ENCODE peak calls at places on chromosomes 7 and 10, in six cellular contexts. One of them, this sample, is unnamed.

GRCh38 chr7:92874567-92874966 is 38.2 kb upstream of the CDK6 start:
- DNase-seq in HCT116: no peak
- DNase-seq in heart right ventricle: no peak
- DNase-seq in omental fat pad: no peak
- DNase-seq in progenitor cell of endocrine pancreas: no peak
- DNase-seq in hepatocyte: no peak
- DNase-seq in this sample: no peak

GRCh38 chr10:125692932-125693847 is 10.2 kb upstream of the TEX36 start:
- DNase-seq in hepatocyte: peak; percentile 23
- DNase-seq in progenitor cell of endocrine pancreas: no peak
- DNase-seq in heart right ventricle: no peak
- DNase-seq in omental fat pad: no peak
- DNase-seq in HCT116: no peak
- DNase-seq in this sample: no peak

GRCh38 chr10:122350893-122351292 is 23.6 kb upstream of the PLEKHA1 start:
- DNase-seq in HCT116: no peak
- DNase-seq in omental fat pad: no peak
- DNase-seq in progenitor cell of endocrine pancreas: no peak
- DNase-seq in heart right ventricle: no peak
- DNase-seq in hepatocyte: peak; percentile 36
- DNase-seq in this sample: no peak

GRCh38 chr10:98269435-98269912 is 1.5 kb upstream of the LOXL4 start:
- DNase-seq in progenitor cell of endocrine pancreas: no peak
- DNase-seq in omental fat pad: peak; percentile 40
- DNase-seq in HCT116: peak; percentile 79
- DNase-seq in heart right ventricle: peak; percentile 84
- DNase-seq in hepatocyte: peak; percentile 67
- DNase-seq in this sample: peak; percentile 17

GRCh38 chr7:155974186-155974897 is 162.1 kb upstream of the SHH start:
- DNase-seq in HCT116: no peak
- DNase-seq in hepatocyte: no peak
- DNase-seq in heart right ventricle: no peak
- DNase-seq in omental fat pad: no peak
- DNase-seq in progenitor cell of endocrine pancreas: no peak
- DNase-seq in this sample: no peak

GRCh38 chr10:129760003-129760315 is 204.1 kb downstream of the EBF3 start:
- DNase-seq in heart right ventricle: no peak
- DNase-seq in omental fat pad: no peak
- DNase-seq in progenitor cell of endocrine pancreas: no peak
- DNase-seq in HCT116: no peak
- DNase-seq in hepatocyte: no peak
- DNase-seq in this sample: peak; percentile 30

GRCh38 chr10:49700997-49701396 is 21.5 kb downstream of the C10orf53 start:
- DNase-seq in heart right ventricle: no peak
- DNase-seq in progenitor cell of endocrine pancreas: no peak
- DNase-seq in omental fat pad: no peak
- DNase-seq in hepatocyte: no peak
- DNase-seq in HCT116: peak; percentile 7
- DNase-seq in this sample: no peak

GRCh38 chr10:47371629-47372485 is 12.2 kb downstream of the ZNF488 start:
- DNase-seq in hepatocyte: no peak
- DNase-seq in progenitor cell of endocrine pancreas: no peak
- DNase-seq in HCT116: no peak
- DNase-seq in omental fat pad: no peak
- DNase-seq in heart right ventricle: no peak
- DNase-seq in this sample: no peak

GRCh38 chr10:43667317-43667731 is 18.6 kb upstream of the ZNF32 start:
- DNase-seq in progenitor cell of endocrine pancreas: peak; percentile 28
- DNase-seq in hepatocyte: peak; percentile 70
- DNase-seq in HCT116: no peak
- DNase-seq in omental fat pad: no peak
- DNase-seq in heart right ventricle: peak; percentile 49
- DNase-seq in this sample: no peak

GRCh38 chr7:12504144-12504543 is 66.4 kb upstream of the SCIN start:
- DNase-seq in progenitor cell of endocrine pancreas: no peak
- DNase-seq in hepatocyte: no peak
- DNase-seq in heart right ventricle: no peak
- DNase-seq in HCT116: no peak
- DNase-seq in omental fat pad: no peak
- DNase-seq in this sample: no peak

GRCh38 chr10:7389844-7390243 is 21.0 kb downstream of the SFMBT2 start:
- DNase-seq in HCT116: no peak
- DNase-seq in progenitor cell of endocrine pancreas: no peak
- DNase-seq in heart right ventricle: no peak
- DNase-seq in hepatocyte: no peak
- DNase-seq in omental fat pad: no peak
- DNase-seq in this sample: no peak

GRCh38 chr10:83680470-83680891 is 458.8 kb upstream of the GHITM start:
- DNase-seq in heart right ventricle: no peak
- DNase-seq in hepatocyte: no peak
- DNase-seq in omental fat pad: no peak
- DNase-seq in HCT116: no peak
- DNase-seq in progenitor cell of endocrine pancreas: no peak
- DNase-seq in this sample: no peak

GRCh38 chr10:109993551-109993950 is 14.2 kb upstream of the ADD3 start:
- DNase-seq in hepatocyte: no peak
- DNase-seq in progenitor cell of endocrine pancreas: no peak
- DNase-seq in omental fat pad: no peak
- DNase-seq in HCT116: no peak
- DNase-seq in heart right ventricle: no peak
- DNase-seq in this sample: no peak

GRCh38 chr10:76393875-76394706 is 962.7 kb downstream of the LRMDA start:
- DNase-seq in progenitor cell of endocrine pancreas: no peak
- DNase-seq in heart right ventricle: no peak
- DNase-seq in omental fat pad: no peak
- DNase-seq in HCT116: no peak
- DNase-seq in hepatocyte: no peak
- DNase-seq in this sample: no peak

GRCh38 chr10:73577788-73578187 is 13.4 kb downstream of the USP54 start:
- DNase-seq in heart right ventricle: peak; percentile 26
- DNase-seq in omental fat pad: no peak
- DNase-seq in progenitor cell of endocrine pancreas: no peak
- DNase-seq in hepatocyte: peak; percentile 60
- DNase-seq in HCT116: no peak
- DNase-seq in this sample: no peak

GRCh38 chr7:138799336-138799965 is 1.5 kb upstream of the ATP6V0A4 start:
- DNase-seq in HCT116: no peak
- DNase-seq in heart right ventricle: no peak
- DNase-seq in omental fat pad: no peak
- DNase-seq in hepatocyte: no peak
- DNase-seq in progenitor cell of endocrine pancreas: no peak
- DNase-seq in this sample: no peak

GRCh38 chr7:26843696-26844095 is 20.7 kb downstream of the SKAP2 start:
- DNase-seq in heart right ventricle: no peak
- DNase-seq in hepatocyte: no peak
- DNase-seq in omental fat pad: no peak
- DNase-seq in HCT116: peak; percentile 15
- DNase-seq in progenitor cell of endocrine pancreas: no peak
- DNase-seq in this sample: no peak
- TF ChIP-seq CTCF in heart right ventricle: no peak
- TF ChIP-seq CTCF in hepatocyte: peak; percentile 38
- TF ChIP-seq CTCF in omental fat pad: no peak
- TF ChIP-seq CTCF in HCT116: peak; percentile 45
- TF ChIP-seq CTCF in progenitor cell of endocrine pancreas: peak; percentile 49
- TF ChIP-seq CTCF in this sample: peak; percentile 31

GRCh38 chr10:72335394-72336258 is 19.1 kb downstream of the DNAJB12 start:
- DNase-seq in hepatocyte: peak; percentile 11
- DNase-seq in omental fat pad: no peak
- DNase-seq in progenitor cell of endocrine pancreas: no peak
- DNase-seq in heart right ventricle: peak; percentile 74
- DNase-seq in HCT116: no peak
- DNase-seq in this sample: no peak
- TF ChIP-seq CTCF in hepatocyte: no peak
- TF ChIP-seq CTCF in omental fat pad: no peak
- TF ChIP-seq CTCF in progenitor cell of endocrine pancreas: no peak
- TF ChIP-seq CTCF in heart right ventricle: no peak
- TF ChIP-seq CTCF in HCT116: no peak
- TF ChIP-seq CTCF in this sample: no peak

DNA sequence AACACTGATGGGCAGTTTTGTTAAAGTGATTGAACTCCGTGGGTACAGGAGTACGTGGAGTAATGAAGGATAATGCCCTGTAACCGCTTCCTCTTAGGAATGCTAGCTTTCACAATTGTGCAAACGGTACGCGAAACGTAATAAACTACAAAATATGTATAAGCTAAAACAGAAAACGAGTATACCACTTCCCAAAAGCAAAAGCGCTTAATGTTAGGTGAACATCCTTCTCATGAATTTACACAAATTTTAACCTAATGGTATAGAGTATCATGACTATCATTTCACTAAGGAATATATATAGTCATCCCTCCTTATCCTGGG is 395 bp upstream of the ZNF25 start:
- DNase-seq in HCT116: no peak
- DNase-seq in progenitor cell of endocrine pancreas: no peak
- DNase-seq in omental fat pad: no peak
- DNase-seq in heart right ventricle: no peak
- DNase-seq in hepatocyte: no peak
- DNase-seq in this sample: no peak
- TF ChIP-seq CTCF in HCT116: no peak
- TF ChIP-seq CTCF in progenitor cell of endocrine pancreas: no peak
- TF ChIP-seq CTCF in omental fat pad: no peak
- TF ChIP-seq CTCF in heart right ventricle: no peak
- TF ChIP-seq CTCF in hepatocyte: no peak
- TF ChIP-seq CTCF in this sample: no peak

GRCh38 chr7:151060416-151061234 is 1.2 kb downstream of the SLC4A2 start:
- DNase-seq in HCT116: no peak
- DNase-seq in hepatocyte: peak; percentile 56
- DNase-seq in omental fat pad: no peak
- DNase-seq in heart right ventricle: no peak
- DNase-seq in progenitor cell of endocrine pancreas: no peak
- DNase-seq in this sample: no peak
- TF ChIP-seq CTCF in HCT116: peak; percentile 31
- TF ChIP-seq CTCF in hepatocyte: no peak
- TF ChIP-seq CTCF in omental fat pad: no peak
- TF ChIP-seq CTCF in heart right ventricle: no peak
- TF ChIP-seq CTCF in progenitor cell of endocrine pancreas: no peak
- TF ChIP-seq CTCF in this sample: no peak

DNA sequence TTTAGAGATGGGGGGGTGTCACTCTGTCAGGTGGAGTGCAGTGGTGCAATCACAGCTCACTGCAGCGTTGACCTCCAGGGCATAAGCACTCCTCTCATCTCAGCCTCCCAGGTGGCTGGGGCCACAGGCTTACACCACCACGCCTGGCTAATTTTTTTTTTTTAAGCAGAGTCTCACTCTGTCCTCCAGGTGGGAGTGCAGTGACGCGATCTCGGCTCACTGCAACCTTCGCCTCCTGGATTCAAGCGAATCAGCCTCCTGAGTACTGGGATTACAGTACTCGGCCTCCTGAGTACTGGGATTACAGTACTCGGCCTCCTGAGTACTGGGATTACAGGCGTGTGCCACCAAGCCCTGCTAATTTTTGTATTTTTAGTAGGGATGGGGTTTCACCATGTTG is 23.6 kb upstream of the PPIA start:
- DNase-seq in progenitor cell of endocrine pancreas: no peak
- DNase-seq in heart right ventricle: no peak
- DNase-seq in HCT116: no peak
- DNase-seq in omental fat pad: no peak
- DNase-seq in hepatocyte: no peak
- DNase-seq in this sample: no peak
- TF ChIP-seq CTCF in progenitor cell of endocrine pancreas: no peak
- TF ChIP-seq CTCF in heart right ventricle: no peak
- TF ChIP-seq CTCF in HCT116: no peak
- TF ChIP-seq CTCF in omental fat pad: no peak
- TF ChIP-seq CTCF in hepatocyte: no peak
- TF ChIP-seq CTCF in this sample: no peak

GRCh38 chr10:63935705-63936104 is 414.5 kb downstream of the REEP3 start:
- DNase-seq in progenitor cell of endocrine pancreas: no peak
- DNase-seq in hepatocyte: no peak
- DNase-seq in heart right ventricle: no peak
- DNase-seq in omental fat pad: no peak
- DNase-seq in HCT116: no peak
- DNase-seq in this sample: no peak
- TF ChIP-seq CTCF in progenitor cell of endocrine pancreas: no peak
- TF ChIP-seq CTCF in hepatocyte: peak; percentile 24
- TF ChIP-seq CTCF in heart right ventricle: no peak
- TF ChIP-seq CTCF in omental fat pad: no peak
- TF ChIP-seq CTCF in HCT116: peak; percentile 42
- TF ChIP-seq CTCF in this sample: no peak

GRCh38 chr7:17815318-17815717 is 125.0 kb downstream of the SNX13 start:
- DNase-seq in HCT116: no peak
- DNase-seq in progenitor cell of endocrine pancreas: no peak
- DNase-seq in omental fat pad: no peak
- DNase-seq in heart right ventricle: no peak
- DNase-seq in hepatocyte: no peak
- DNase-seq in this sample: no peak
- TF ChIP-seq CTCF in HCT116: no peak
- TF ChIP-seq CTCF in progenitor cell of endocrine pancreas: no peak
- TF ChIP-seq CTCF in omental fat pad: no peak
- TF ChIP-seq CTCF in heart right ventricle: no peak
- TF ChIP-seq CTCF in hepatocyte: no peak
- TF ChIP-seq CTCF in this sample: no peak

DNA sequence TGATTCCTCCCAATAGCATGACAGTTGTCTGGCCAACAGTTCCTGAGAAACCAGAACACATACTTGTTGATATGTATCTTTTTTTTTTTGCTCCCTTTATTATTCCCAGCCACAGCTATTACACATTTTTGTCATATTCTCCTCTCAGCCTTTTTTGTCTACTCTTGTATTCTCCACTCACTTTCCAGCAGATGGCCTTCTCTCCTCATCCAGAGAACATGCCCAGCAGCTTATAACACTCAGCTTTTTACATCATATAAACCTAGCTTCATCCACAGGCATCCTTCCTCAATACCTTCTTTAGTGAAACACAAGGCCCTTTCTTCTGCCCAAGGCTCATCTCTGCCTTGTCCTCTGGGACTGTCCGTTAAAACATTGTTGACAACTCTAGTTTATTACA is 101.7 kb downstream of the ORC5 start:
- DNase-seq in heart right ventricle: no peak
- DNase-seq in omental fat pad: no peak
- DNase-seq in hepatocyte: no peak
- DNase-seq in HCT116: no peak
- DNase-seq in progenitor cell of endocrine pancreas: no peak
- DNase-seq in this sample: no peak
- TF ChIP-seq CTCF in heart right ventricle: no peak
- TF ChIP-seq CTCF in omental fat pad: no peak
- TF ChIP-seq CTCF in hepatocyte: peak; percentile 14
- TF ChIP-seq CTCF in HCT116: no peak
- TF ChIP-seq CTCF in progenitor cell of endocrine pancreas: no peak
- TF ChIP-seq CTCF in this sample: no peak

GRCh38 chr10:35394934-35395333 is 58.6 kb downstream of the CCNY start:
- DNase-seq in HCT116: no peak
- DNase-seq in omental fat pad: no peak
- DNase-seq in hepatocyte: no peak
- DNase-seq in heart right ventricle: no peak
- DNase-seq in progenitor cell of endocrine pancreas: no peak
- DNase-seq in this sample: no peak
- TF ChIP-seq CTCF in HCT116: no peak
- TF ChIP-seq CTCF in omental fat pad: no peak
- TF ChIP-seq CTCF in hepatocyte: no peak
- TF ChIP-seq CTCF in heart right ventricle: no peak
- TF ChIP-seq CTCF in progenitor cell of endocrine pancreas: no peak
- TF ChIP-seq CTCF in this sample: no peak

GRCh38 chr10:88582806-88583583 is at the start of gene RNLS:
- DNase-seq in omental fat pad: peak; percentile 25
- DNase-seq in heart right ventricle: peak; percentile 80
- DNase-seq in hepatocyte: peak; percentile 78
- DNase-seq in HCT116: no peak
- DNase-seq in progenitor cell of endocrine pancreas: peak; percentile 58
- DNase-seq in this sample: peak; percentile 33
- TF ChIP-seq CTCF in omental fat pad: no peak
- TF ChIP-seq CTCF in heart right ventricle: peak; percentile 80
- TF ChIP-seq CTCF in hepatocyte: peak; percentile 90
- TF ChIP-seq CTCF in HCT116: peak; percentile 42
- TF ChIP-seq CTCF in progenitor cell of endocrine pancreas: peak; percentile 86
- TF ChIP-seq CTCF in this sample: peak; percentile 76